ENCODE peak calls at places on chromosomes 6 and 20, in six cellular contexts. One of them, this sample, is unnamed.

GRCh38 chr20:35269055-35269781 is 8.7 kb downstream of the MMP24OS start:
- DNase-seq in heart right ventricle: peak
- DNase-seq in AG09309: no peak
- DNase-seq in endothelial cell: peak
- DNase-seq in heart left ventricle: peak
- DNase-seq in AG04450: no peak
- DNase-seq in this sample: no peak

GRCh38 chr6:45563902-45564301 is 186.2 kb upstream of the SUPT3H start:
- DNase-seq in AG09309: no peak
- DNase-seq in heart left ventricle: no peak
- DNase-seq in endothelial cell: no peak
- DNase-seq in AG04450: no peak
- DNase-seq in heart right ventricle: no peak
- DNase-seq in this sample: no peak

GRCh38 chr6:159790947-159791598 is 806 bp downstream of the MRPL18 start:
- DNase-seq in AG09309: no peak
- DNase-seq in endothelial cell: no peak
- DNase-seq in AG04450: no peak
- DNase-seq in heart left ventricle: peak
- DNase-seq in heart right ventricle: no peak
- DNase-seq in this sample: no peak

GRCh38 chr6:135667694-135668455 is 170.3 kb upstream of the AHI1 start:
- DNase-seq in heart right ventricle: peak
- DNase-seq in endothelial cell: no peak
- DNase-seq in AG04450: no peak
- DNase-seq in heart left ventricle: peak
- DNase-seq in AG09309: peak
- DNase-seq in this sample: no peak

GRCh38 chr6:41781302-41781711 is 725 bp downstream of the PRICKLE4 start:
- DNase-seq in AG09309: no peak
- DNase-seq in heart right ventricle: no peak
- DNase-seq in heart left ventricle: peak
- DNase-seq in endothelial cell: no peak
- DNase-seq in AG04450: no peak
- DNase-seq in this sample: no peak

GRCh38 chr6:52779237-52779636 is 16.0 kb upstream of the GSTA2 start:
- DNase-seq in heart left ventricle: no peak
- DNase-seq in AG09309: no peak
- DNase-seq in endothelial cell: no peak
- DNase-seq in heart right ventricle: no peak
- DNase-seq in AG04450: no peak
- DNase-seq in this sample: no peak

GRCh38 chr6:121607716-121608115 is 172.3 kb downstream of the GJA1 start:
- DNase-seq in AG04450: no peak
- DNase-seq in endothelial cell: no peak
- DNase-seq in heart left ventricle: no peak
- DNase-seq in heart right ventricle: no peak
- DNase-seq in AG09309: no peak
- DNase-seq in this sample: no peak

GRCh38 chr6:99613705-99614429 is 7.2 kb downstream of the PRDM13 start:
- DNase-seq in endothelial cell: no peak
- DNase-seq in heart left ventricle: no peak
- DNase-seq in heart right ventricle: no peak
- DNase-seq in AG09309: no peak
- DNase-seq in AG04450: no peak
- DNase-seq in this sample: no peak

GRCh38 chr20:1144401-1145172 is 26.2 kb downstream of the PSMF1 start:
- DNase-seq in heart left ventricle: no peak
- DNase-seq in heart right ventricle: no peak
- DNase-seq in endothelial cell: no peak
- DNase-seq in AG09309: no peak
- DNase-seq in AG04450: no peak
- DNase-seq in this sample: peak

GRCh38 chr20:47854687-47855212 is 69.5 kb upstream of the SULF2 start:
- DNase-seq in AG09309: no peak
- DNase-seq in AG04450: peak
- DNase-seq in heart left ventricle: no peak
- DNase-seq in heart right ventricle: no peak
- DNase-seq in endothelial cell: peak
- DNase-seq in this sample: peak

GRCh38 chr6:21402368-21402767 is 191.2 kb upstream of the SOX4 start:
- DNase-seq in heart right ventricle: no peak
- DNase-seq in endothelial cell: no peak
- DNase-seq in AG04450: peak
- DNase-seq in AG09309: peak
- DNase-seq in heart left ventricle: no peak
- DNase-seq in this sample: no peak

GRCh38 chr6:108200631-108201030 is 34.8 kb downstream of the NR2E1 start:
- DNase-seq in AG04450: no peak
- DNase-seq in heart left ventricle: no peak
- DNase-seq in endothelial cell: no peak
- DNase-seq in AG09309: no peak
- DNase-seq in heart right ventricle: no peak
- DNase-seq in this sample: no peak

GRCh38 chr6:25302677-25303128 is 23.5 kb downstream of the CARMIL1 start:
- DNase-seq in heart right ventricle: no peak
- DNase-seq in endothelial cell: no peak
- DNase-seq in AG04450: no peak
- DNase-seq in heart left ventricle: no peak
- DNase-seq in AG09309: peak
- DNase-seq in this sample: peak

GRCh38 chr20:4808872-4809271 is 87.2 kb downstream of the PRND start:
- DNase-seq in endothelial cell: no peak
- DNase-seq in AG04450: no peak
- DNase-seq in AG09309: no peak
- DNase-seq in heart left ventricle: no peak
- DNase-seq in heart right ventricle: no peak
- DNase-seq in this sample: no peak

GRCh38 chr6:105099371-105099770 is 80.4 kb downstream of the POPDC3 start:
- DNase-seq in heart right ventricle: no peak
- DNase-seq in endothelial cell: no peak
- DNase-seq in AG04450: no peak
- DNase-seq in heart left ventricle: no peak
- DNase-seq in AG09309: no peak
- DNase-seq in this sample: no peak

GRCh38 chr6:37459981-37460800 is 27.2 kb downstream of the CMTR1 start:
- DNase-seq in heart right ventricle: no peak
- DNase-seq in AG04450: no peak
- DNase-seq in AG09309: no peak
- DNase-seq in endothelial cell: no peak
- DNase-seq in heart left ventricle: no peak
- DNase-seq in this sample: no peak

GRCh38 chr20:61385731-61386130 is 133.7 kb downstream of the CDH4 start:
- DNase-seq in endothelial cell: no peak
- DNase-seq in AG09309: no peak
- DNase-seq in heart left ventricle: no peak
- DNase-seq in heart right ventricle: no peak
- DNase-seq in AG04450: no peak
- DNase-seq in this sample: no peak

GRCh38 chr6:22926613-22927348 is 357.4 kb downstream of the HDGFL1 start:
- DNase-seq in heart left ventricle: no peak
- DNase-seq in AG04450: no peak
- DNase-seq in heart right ventricle: no peak
- DNase-seq in endothelial cell: peak
- DNase-seq in AG09309: no peak
- DNase-seq in this sample: no peak

GRCh38 chr6:38176797-38177751 is 357.5 kb downstream of the ZFAND3 start:
- DNase-seq in endothelial cell: no peak
- DNase-seq in heart right ventricle: no peak
- DNase-seq in AG04450: no peak
- DNase-seq in AG09309: no peak
- DNase-seq in heart left ventricle: no peak
- DNase-seq in this sample: peak

GRCh38 chr20:37081717-37082289 is 14.0 kb downstream of the RBL1 start:
- DNase-seq in heart right ventricle: no peak
- DNase-seq in AG09309: no peak
- DNase-seq in AG04450: no peak
- DNase-seq in heart left ventricle: no peak
- DNase-seq in endothelial cell: peak
- DNase-seq in this sample: no peak

GRCh38 chr6:33923857-33924514 is 120.2 kb upstream of the MLN start:
- DNase-seq in heart right ventricle: no peak
- DNase-seq in heart left ventricle: no peak
- DNase-seq in AG09309: no peak
- DNase-seq in endothelial cell: no peak
- DNase-seq in AG04450: no peak
- DNase-seq in this sample: no peak

GRCh38 chr6:125843593-125843992 is 52.8 kb downstream of the NCOA7 start:
- DNase-seq in AG04450: no peak
- DNase-seq in endothelial cell: no peak
- DNase-seq in heart left ventricle: no peak
- DNase-seq in heart right ventricle: no peak
- DNase-seq in AG09309: no peak
- DNase-seq in this sample: no peak

GRCh38 chr6:147651249-147652063 is 143.0 kb downstream of the SAMD5 start:
- DNase-seq in heart left ventricle: peak
- DNase-seq in endothelial cell: no peak
- DNase-seq in AG04450: no peak
- DNase-seq in heart right ventricle: peak
- DNase-seq in AG09309: no peak
- DNase-seq in this sample: peak

GRCh38 chr20:43590036-43590391 is 723 bp upstream of the IFT52 start:
- DNase-seq in AG09309: no peak
- DNase-seq in heart left ventricle: no peak
- DNase-seq in AG04450: no peak
- DNase-seq in endothelial cell: peak
- DNase-seq in heart right ventricle: no peak
- DNase-seq in this sample: no peak

GRCh38 chr20:63206878-63207277 is 9.1 kb downstream of the YTHDF1 start:
- DNase-seq in heart right ventricle: no peak
- DNase-seq in heart left ventricle: no peak
- DNase-seq in endothelial cell: no peak
- DNase-seq in AG04450: no peak
- DNase-seq in AG09309: no peak
- DNase-seq in this sample: peak

GRCh38 chr20:34074101-34074760 is 37.8 kb downstream of the EIF2S2 start:
- DNase-seq in AG04450: no peak
- DNase-seq in AG09309: no peak
- DNase-seq in heart left ventricle: no peak
- DNase-seq in endothelial cell: no peak
- DNase-seq in heart right ventricle: no peak
- DNase-seq in this sample: no peak

GRCh38 chr20:14288341-14289330 is 48.8 kb downstream of the FLRT3 start:
- DNase-seq in heart right ventricle: no peak
- DNase-seq in endothelial cell: no peak
- DNase-seq in AG09309: no peak
- DNase-seq in heart left ventricle: no peak
- DNase-seq in AG04450: no peak
- DNase-seq in this sample: no peak

GRCh38 chr20:40670251-40670650 is 18.8 kb downstream of the MAFB start:
- DNase-seq in heart left ventricle: no peak
- DNase-seq in endothelial cell: no peak
- DNase-seq in AG04450: no peak
- DNase-seq in AG09309: no peak
- DNase-seq in heart right ventricle: no peak
- DNase-seq in this sample: no peak
- TF ChIP-seq CTCF in heart left ventricle: no peak
- TF ChIP-seq CTCF in endothelial cell: no peak
- TF ChIP-seq CTCF in AG04450: no peak
- TF ChIP-seq CTCF in AG09309: peak
- TF ChIP-seq CTCF in heart right ventricle: no peak
- TF ChIP-seq CTCF in this sample: no peak

GRCh38 chr6:1016329-1017302 is 295.3 kb upstream of the FOXQ1 start:
- DNase-seq in AG09309: no peak
- DNase-seq in heart right ventricle: no peak
- DNase-seq in endothelial cell: no peak
- DNase-seq in heart left ventricle: no peak
- DNase-seq in AG04450: no peak
- DNase-seq in this sample: no peak

GRCh38 chr6:1020133-1020532 is 291.8 kb upstream of the FOXQ1 start:
- DNase-seq in endothelial cell: no peak
- DNase-seq in AG04450: no peak
- DNase-seq in heart right ventricle: no peak
- DNase-seq in heart left ventricle: no peak
- DNase-seq in AG09309: no peak
- DNase-seq in this sample: no peak

GRCh38 chr6:1013656-1014430 is 298.1 kb upstream of the FOXQ1 start:
- DNase-seq in heart left ventricle: no peak
- DNase-seq in heart right ventricle: no peak
- DNase-seq in AG04450: no peak
- DNase-seq in AG09309: no peak
- DNase-seq in endothelial cell: no peak
- DNase-seq in this sample: no peak

GRCh38 chr6:1014431-1014807 is 297.5 kb upstream of the FOXQ1 start:
- DNase-seq in heart right ventricle: no peak
- DNase-seq in heart left ventricle: no peak
- DNase-seq in endothelial cell: no peak
- DNase-seq in AG09309: no peak
- DNase-seq in AG04450: no peak
- DNase-seq in this sample: no peak

GRCh38 chr6:1015819-1016218 is 296.1 kb upstream of the FOXQ1 start:
- DNase-seq in heart right ventricle: no peak
- DNase-seq in AG09309: no peak
- DNase-seq in heart left ventricle: no peak
- DNase-seq in endothelial cell: no peak
- DNase-seq in AG04450: no peak
- DNase-seq in this sample: peak
- TF ChIP-seq CTCF in heart right ventricle: no peak
- TF ChIP-seq CTCF in AG09309: peak
- TF ChIP-seq CTCF in heart left ventricle: no peak
- TF ChIP-seq CTCF in endothelial cell: no peak
- TF ChIP-seq CTCF in AG04450: peak
- TF ChIP-seq CTCF in this sample: peak

GRCh38 chr6:16521528-16521927 is 239.7 kb downstream of the ATXN1 start:
- DNase-seq in AG09309: no peak
- DNase-seq in endothelial cell: no peak
- DNase-seq in heart right ventricle: no peak
- DNase-seq in heart left ventricle: no peak
- DNase-seq in AG04450: no peak
- DNase-seq in this sample: no peak

GRCh38 chr6:16514249-16514648 is 247.0 kb downstream of the ATXN1 start:
- DNase-seq in heart left ventricle: no peak
- DNase-seq in AG09309: no peak
- DNase-seq in AG04450: peak
- DNase-seq in heart right ventricle: no peak
- DNase-seq in endothelial cell: peak
- DNase-seq in this sample: no peak

GRCh38 chr6:16519265-16520242 is 241.7 kb downstream of the ATXN1 start:
- DNase-seq in heart right ventricle: no peak
- DNase-seq in endothelial cell: no peak
- DNase-seq in heart left ventricle: no peak
- DNase-seq in AG09309: no peak
- DNase-seq in AG04450: no peak
- DNase-seq in this sample: no peak

GRCh38 chr6:16522937-16523336 is 238.3 kb downstream of the ATXN1 start:
- DNase-seq in AG04450: no peak
- DNase-seq in endothelial cell: no peak
- DNase-seq in AG09309: no peak
- DNase-seq in heart right ventricle: no peak
- DNase-seq in heart left ventricle: no peak
- DNase-seq in this sample: no peak

GRCh38 chr6:16518265-16518664 is 243.0 kb downstream of the ATXN1 start:
- DNase-seq in heart right ventricle: no peak
- DNase-seq in AG04450: no peak
- DNase-seq in endothelial cell: no peak
- DNase-seq in heart left ventricle: no peak
- DNase-seq in AG09309: no peak
- DNase-seq in this sample: no peak
- TF ChIP-seq CTCF in heart right ventricle: no peak
- TF ChIP-seq CTCF in AG04450: no peak
- TF ChIP-seq CTCF in endothelial cell: no peak
- TF ChIP-seq CTCF in heart left ventricle: no peak
- TF ChIP-seq CTCF in AG09309: no peak
- TF ChIP-seq CTCF in this sample: no peak

GRCh38 chr6:153108320-153108719 is 22.8 kb downstream of the RGS17 start:
- DNase-seq in AG09309: no peak
- DNase-seq in heart right ventricle: no peak
- DNase-seq in heart left ventricle: no peak
- DNase-seq in endothelial cell: no peak
- DNase-seq in AG04450: no peak
- DNase-seq in this sample: no peak
- TF ChIP-seq CTCF in AG09309: peak
- TF ChIP-seq CTCF in heart right ventricle: peak
- TF ChIP-seq CTCF in heart left ventricle: no peak
- TF ChIP-seq CTCF in endothelial cell: no peak
- TF ChIP-seq CTCF in AG04450: peak
- TF ChIP-seq CTCF in this sample: peak

This sample was measured in retinal pigment epithelial cell.